ENCODE peak calls at places on chromosome 14, in ten cellular contexts. K is A549, Z is K562, M is spleen, O is endothelial cell of umbilical vein, Y is uterus, Q is thyroid gland, W is heart left ventricle, G is ovary, I is HCT116. H is an unnamed sample.

GRCh38 chr14:70832536-70833305 is 23.4 kb upstream of the MAP3K9 start:
- DNase-seq in K (no peak), Z (no peak), M (no peak), O (no peak), Y (no peak), Q (no peak), W (no peak), G (peak), I (no peak), H (no peak)

GRCh38 chr14:69154779-69155178 is 1.9 kb upstream of the DCAF5 start:
- DNase-seq in K (peak), Z (no peak), M (no peak), O (peak), Y (no peak), Q (peak), W (no peak), G (no peak), I (no peak), H (peak)

GRCh38 chr14:69135133-69135532 is 17.8 kb downstream of the DCAF5 start:
- DNase-seq in K (no peak), Z (no peak), M (no peak), O (no peak), Y (no peak), Q (no peak), W (no peak), G (no peak), I (no peak), H (no peak)

GRCh38 chr14:75175677-75176141 is 703 bp downstream of the TMED10 start:
- DNase-seq in K (no peak), Z (no peak), M (no peak), O (peak), Y (no peak), Q (no peak), W (no peak), G (no peak), I (peak), H (no peak)

GRCh38 chr14:33839193-33840076 is 111.4 kb downstream of the EGLN3 start:
- DNase-seq in K (peak), Z (peak), M (peak), O (peak), Y (peak), Q (peak), W (peak), G (peak), I (peak), H (peak)

GRCh38 chr14:100873083-100873482 is 30.4 kb downstream of the RTL1 start:
- DNase-seq in K (no peak), Z (peak), M (peak), O (no peak), Y (no peak), Q (no peak), W (no peak), G (peak), I (no peak), H (no peak)

GRCh38 chr14:36773558-36773957 is 111.9 kb downstream of the PAX9 start:
- DNase-seq in K (peak), Z (no peak), M (no peak), O (no peak), Y (no peak), Q (no peak), W (no peak), G (no peak), I (no peak), H (no peak)

GRCh38 chr14:93072659-93073365 is 42.9 kb downstream of the ITPK1 start:
- DNase-seq in K (no peak), Z (no peak), M (no peak), O (no peak), Y (no peak), Q (no peak), W (no peak), G (no peak), I (no peak), H (no peak)

GRCh38 chr14:100904307-100905019 is 941 bp upstream of the RTL1 start:
- DNase-seq in K (peak), Z (no peak), M (no peak), O (no peak), Y (no peak), Q (no peak), W (no peak), G (peak), I (no peak), H (no peak)

GRCh38 chr14:102046337-102047278 is 40.2 kb downstream of the HSP90AA1 start:
- DNase-seq in K (peak), Z (peak), M (peak), O (peak), Y (peak), Q (peak), W (peak), G (peak), I (peak), H (peak)

GRCh38 chr14:49940805-49941421 is 48.0 kb downstream of the ARF6 start:
- DNase-seq in K (peak), Z (no peak), M (no peak), O (peak), Y (no peak), Q (no peak), W (no peak), G (no peak), I (no peak), H (no peak)

GRCh38 chr14:101151226-101151929 is 247.9 kb upstream of the RTL1 start:
- DNase-seq in K (peak), Z (no peak), M (no peak), O (no peak), Y (no peak), Q (no peak), W (no peak), G (no peak), I (peak), H (no peak)

GRCh38 chr14:21999400-21999799 is 325.8 kb upstream of the OR4E1 start:
- DNase-seq in K (no peak), Z (no peak), M (no peak), O (no peak), Y (no peak), Q (no peak), W (no peak), G (no peak), I (no peak), H (no peak)

GRCh38 chr14:85122690-85123089 is 407.3 kb upstream of the FLRT2 start:
- DNase-seq in K (no peak), Z (no peak), M (no peak), O (no peak), Y (no peak), Q (no peak), W (no peak), G (no peak), I (no peak), H (no peak)

GRCh38 chr14:68622856-68623255 is 170.0 kb downstream of the ZFP36L1 start:
- DNase-seq in K (no peak), Z (no peak), M (no peak), O (no peak), Y (peak), Q (no peak), W (no peak), G (no peak), I (no peak), H (no peak)

GRCh38 chr14:104657114-104657524 is 32.3 kb upstream of the INF2 start:
- DNase-seq in K (no peak), Z (no peak), M (peak), O (no peak), Y (no peak), Q (no peak), W (no peak), G (no peak), I (no peak), H (peak)

GRCh38 chr14:75960219-75960618 is 21.6 kb downstream of the TGFB3 start:
- DNase-seq in K (no peak), Z (no peak), M (no peak), O (no peak), Y (no peak), Q (no peak), W (no peak), G (no peak), I (no peak), H (no peak)

GRCh38 chr14:55404170-55404569 is 7.5 kb downstream of the ATG14 start:
- DNase-seq in K (no peak), Z (no peak), M (no peak), O (no peak), Y (no peak), Q (no peak), W (no peak), G (no peak), I (no peak), H (no peak)

GRCh38 chr14:89351364-89351957 is 65.6 kb downstream of the FOXN3 start:
- DNase-seq in K (peak), Z (no peak), M (no peak), O (peak), Y (no peak), Q (no peak), W (no peak), G (peak), I (no peak), H (peak)

GRCh38 chr14:36238666-36239363 is 62.3 kb upstream of the PTCSC3 start:
- DNase-seq in K (no peak), Z (no peak), M (no peak), O (no peak), Y (no peak), Q (no peak), W (no peak), G (no peak), I (no peak), H (no peak)

GRCh38 chr14:93023039-93023438 is 92.7 kb downstream of the ITPK1 start:
- DNase-seq in K (peak), Z (peak), M (no peak), O (no peak), Y (no peak), Q (no peak), W (no peak), G (no peak), I (peak), H (no peak)

GRCh38 chr14:31766315-31766892 is 205.2 kb downstream of the NUBPL start:
- DNase-seq in K (no peak), Z (no peak), M (no peak), O (no peak), Y (no peak), Q (no peak), W (no peak), G (no peak), I (no peak), H (no peak)

GRCh38 chr14:83828406-83828805 is 1701.5 kb upstream of the FLRT2 start:
- DNase-seq in K (no peak), Z (no peak), M (no peak), O (no peak), Y (no peak), Q (no peak), W (no peak), G (no peak), I (no peak), H (no peak)

GRCh38 chr14:101005447-101005846 is 101.9 kb upstream of the RTL1 start:
- DNase-seq in K (no peak), Z (no peak), M (peak), O (no peak), Y (no peak), Q (no peak), W (peak), G (peak), I (no peak), H (peak)

GRCh38 chr14:73662439-73663056 is 17.8 kb downstream of the DNAL1 start:
- DNase-seq in K (peak), Z (peak), M (no peak), O (peak), Y (peak), Q (no peak), W (no peak), G (no peak), I (peak), H (no peak)

GRCh38 chr14:63893701-63894458 is 41.1 kb downstream of the SYNE2 start:
- DNase-seq in K (peak), Z (no peak), M (no peak), O (peak), Y (peak), Q (no peak), W (peak), G (peak), I (no peak), H (peak)

GRCh38 chr14:28515571-28515970 is 251.0 kb upstream of the FOXG1 start:
- DNase-seq in K (no peak), Z (no peak), M (no peak), O (peak), Y (no peak), Q (no peak), W (no peak), G (no peak), I (no peak), H (no peak)

GRCh38 chr14:69423279-69423678 is 24.8 kb downstream of the SLC39A9 start:
- DNase-seq in K (no peak), Z (no peak), M (no peak), O (no peak), Y (no peak), Q (no peak), W (no peak), G (no peak), I (no peak), H (no peak)

GRCh38 chr14:56172571-56172971 is 54.4 kb downstream of the PELI2 start:
- DNase-seq in K (peak), Z (no peak), M (no peak), O (peak), Y (no peak), Q (no peak), W (no peak), G (no peak), I (no peak), H (no peak)

GRCh38 chr14:42884100-42884499 is 1277.4 kb downstream of the LRFN5 start:
- DNase-seq in K (peak), Z (no peak), M (no peak), O (no peak), Y (no peak), Q (no peak), W (no peak), G (no peak), I (no peak), H (no peak)
- H3K27ac ChIP-seq in K (peak), Z (no peak), M (no peak), O (no peak), Y (no peak), Q (no peak), W (no peak), G (no peak), I (no peak), H (no peak)

GRCh38 chr14:91577632-91578233 is 67.6 kb upstream of the PPP4R3A start:
- DNase-seq in K (no peak), Z (no peak), M (no peak), O (no peak), Y (no peak), Q (no peak), W (no peak), G (no peak), I (no peak), H (no peak)

GRCh38 chr14:91575469-91576208 is 65.5 kb upstream of the PPP4R3A start:
- DNase-seq in K (no peak), Z (no peak), M (no peak), O (no peak), Y (no peak), Q (no peak), W (no peak), G (no peak), I (no peak), H (no peak)

GRCh38 chr14:91573528-91573893 is 63.4 kb upstream of the PPP4R3A start:
- DNase-seq in K (no peak), Z (no peak), M (no peak), O (no peak), Y (no peak), Q (no peak), W (no peak), G (no peak), I (no peak), H (no peak)

GRCh38 chr14:91570021-91570420 is 59.9 kb upstream of the PPP4R3A start:
- DNase-seq in K (no peak), Z (no peak), M (no peak), O (no peak), Y (no peak), Q (no peak), W (no peak), G (no peak), I (no peak), H (no peak)

DNA sequence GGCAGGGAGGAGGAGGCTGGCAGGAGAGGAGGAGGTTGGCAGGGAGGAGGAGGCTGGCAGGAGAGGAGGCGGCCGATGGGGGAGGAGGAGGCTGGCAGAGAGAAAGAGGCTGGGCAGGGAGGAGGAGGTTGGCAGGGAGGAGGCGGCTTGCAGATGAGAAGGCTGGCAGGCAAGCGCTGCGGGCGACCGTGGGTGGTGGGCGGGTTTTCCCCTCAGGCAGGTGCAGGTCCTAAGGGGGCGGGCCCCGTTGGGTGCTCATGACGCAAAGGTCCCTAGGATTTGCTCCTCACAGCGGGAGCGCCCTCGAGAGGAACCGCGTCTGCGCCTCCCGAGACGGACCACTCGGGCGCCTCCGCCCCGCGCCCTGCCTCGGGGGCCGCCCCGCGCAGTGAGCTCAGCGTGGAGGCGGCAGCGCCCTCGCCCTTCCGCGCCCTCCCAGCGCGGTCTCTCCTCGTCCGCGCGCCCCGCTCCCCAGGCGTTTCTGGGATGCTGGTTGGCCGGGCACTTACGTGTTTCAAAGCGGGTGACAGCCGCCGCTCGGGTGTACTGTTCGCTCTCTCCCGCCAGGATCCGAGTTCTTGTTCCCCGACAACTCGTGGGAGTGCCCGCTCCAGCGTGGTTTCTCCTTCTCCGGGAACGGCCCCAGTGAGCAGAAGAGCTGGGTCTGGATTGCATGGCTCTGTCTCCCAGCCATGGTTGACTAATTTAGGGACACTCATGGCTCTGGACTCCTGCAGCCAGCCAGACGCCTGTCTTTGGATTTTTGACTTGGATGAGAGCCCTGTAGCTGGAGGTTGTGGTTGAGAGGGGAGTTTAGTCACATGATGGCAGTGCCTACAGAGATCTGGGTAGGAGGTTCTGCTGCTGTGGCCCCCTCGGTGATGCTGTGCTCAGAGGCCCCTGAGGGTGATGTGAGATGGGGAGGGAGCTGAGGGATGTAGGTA is 64.1 kb upstream of the PPP4R3A start:
- DNase-seq in K (peak), Z (peak), M (peak), O (peak), Y (no peak), Q (peak), W (no peak), G (peak), I (peak), H (peak)
- TF ChIP-seq POLR2A in K (no peak), Z (no peak), M (no peak), O (no peak), Y (no peak), Q (no peak), W (no peak), G (no peak), I (no peak), H (no peak)

GRCh38 chr14:95488376-95489162 is 27.9 kb downstream of the SYNE3 start:
- DNase-seq in K (no peak), Z (no peak), M (no peak), O (no peak), Y (no peak), Q (peak), W (peak), G (no peak), I (no peak), H (no peak)
- H3K27ac ChIP-seq in K (no peak), Z (no peak), M (no peak), O (no peak), Y (peak), Q (peak), W (peak), G (peak), I (no peak), H (no peak)

GRCh38 chr14:52006361-52006760 is 17.0 kb downstream of the RTRAF start:
- DNase-seq in K (no peak), Z (no peak), M (no peak), O (no peak), Y (no peak), Q (peak), W (no peak), G (no peak), I (no peak), H (no peak)

GRCh38 chr14:52010173-52010693 is 20.9 kb downstream of the RTRAF start:
- DNase-seq in K (no peak), Z (no peak), M (no peak), O (no peak), Y (no peak), Q (no peak), W (no peak), G (no peak), I (no peak), H (no peak)

GRCh38 chr14:52007637-52008036 is 18.3 kb downstream of the RTRAF start:
- DNase-seq in K (no peak), Z (no peak), M (no peak), O (no peak), Y (no peak), Q (no peak), W (no peak), G (no peak), I (no peak), H (no peak)

GRCh38 chr14:52007211-52007610 is 17.9 kb downstream of the RTRAF start:
- DNase-seq in K (no peak), Z (no peak), M (no peak), O (no peak), Y (no peak), Q (no peak), W (no peak), G (no peak), I (no peak), H (no peak)

GRCh38 chr14:52008136-52008535 is 18.8 kb downstream of the RTRAF start:
- DNase-seq in K (no peak), Z (no peak), M (no peak), O (no peak), Y (no peak), Q (no peak), W (no peak), G (no peak), I (no peak), H (no peak)
- TF ChIP-seq POLR2A in K (no peak), Z (no peak), M (no peak), O (no peak), Y (no peak), Q (no peak), W (no peak), G (no peak), I (no peak), H (no peak)

GRCh38 chr14:103115845-103116572 is 7.3 kb upstream of the TNFAIP2 start:
- DNase-seq in K (peak), Z (no peak), M (no peak), O (no peak), Y (no peak), Q (no peak), W (no peak), G (no peak), I (no peak), H (no peak)
- H3K27ac ChIP-seq in K (peak), Z (peak), M (peak), O (no peak), Y (no peak), Q (no peak), W (no peak), G (no peak), I (no peak), H (no peak)

GRCh38 chr14:23093526-23093925 is 1.4 kb downstream of the ACIN1 start:
- DNase-seq in K (no peak), Z (no peak), M (no peak), O (no peak), Y (no peak), Q (no peak), W (no peak), G (no peak), I (no peak), H (no peak)

GRCh38 chr14:23097786-23098185 is 2.5 kb downstream of the C14orf119 start:
- DNase-seq in K (no peak), Z (peak), M (peak), O (no peak), Y (no peak), Q (no peak), W (no peak), G (no peak), I (no peak), H (no peak)

GRCh38 chr14:23093993-23094665 is 807 bp downstream of the ACIN1 start:
- DNase-seq in K (no peak), Z (no peak), M (peak), O (no peak), Y (no peak), Q (no peak), W (no peak), G (no peak), I (no peak), H (no peak)

GRCh38 chr14:23094666-23095195 is at the start of gene ACIN1:
- DNase-seq in K (peak), Z (peak), M (peak), O (peak), Y (peak), Q (no peak), W (peak), G (no peak), I (peak), H (peak)

GRCh38 chr14:23095196-23096108 is at the start of gene C14orf119:
- DNase-seq in K (peak), Z (peak), M (peak), O (peak), Y (peak), Q (peak), W (peak), G (peak), I (peak), H (peak)
- TF ChIP-seq POLR2A in K (peak), Z (peak), M (peak), O (peak), Y (peak), Q (no peak), W (peak), G (peak), I (peak), H (peak)

DNA sequence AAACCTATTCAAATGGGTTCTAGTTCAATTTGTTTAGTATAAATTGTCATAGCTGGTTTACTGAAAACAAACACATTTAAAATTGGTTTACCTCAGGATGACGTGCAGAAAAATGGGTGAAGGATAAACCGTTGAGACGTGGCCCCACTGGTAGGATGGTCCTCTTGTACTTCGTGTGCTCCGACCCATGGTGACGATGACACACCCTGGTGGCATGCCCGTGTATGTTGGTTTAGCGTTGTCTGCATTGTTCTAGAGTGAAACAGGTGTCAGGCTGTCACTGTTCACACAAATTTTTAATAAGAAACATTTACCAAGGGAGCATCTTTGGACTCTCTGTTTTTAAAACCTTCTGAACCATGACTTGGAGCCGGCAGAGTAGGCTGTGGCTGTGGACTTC is 8.3 kb downstream of the CALM1 start:
- DNase-seq in K (peak), Z (no peak), M (no peak), O (no peak), Y (no peak), Q (no peak), W (no peak), G (no peak), I (no peak), H (no peak)
- H3K27ac ChIP-seq in K (no peak), Z (no peak), M (no peak), O (no peak), Y (no peak), Q (no peak), W (no peak), G (no peak), I (no peak), H (no peak)